ENCODE peak calls at places on chromosomes 16 and 17, in six cellular contexts. H is K562, I is H1, Z is transverse colon, U is GM12878, L is stomach. A is an unnamed sample.
A peak's percentile ranks its signal among the peaks of the same experiment; 100 is the strongest.

GRCh38 chr16:17942067-17942466 is 394.5 kb downstream of the NPIPA8 start:
- DNase-seq in U (no peak), H (no peak), Z (no peak), I (no peak), L (no peak), A (no peak)

GRCh38 chr16:87671221-87671620 is 68.9 kb downstream of the JPH3 start:
- DNase-seq in Z (no peak), H (no peak), L (no peak), U (no peak), I (no peak), A (no peak)

GRCh38 chr17:48625502-48626201 is 506 bp downstream of the HOXB9 start:
- DNase-seq in L (peak; percentile 46), U (no peak), H (peak; percentile 56), I (peak; percentile 77), Z (peak; percentile 89), A (no peak)

GRCh38 chr17:1752425-1752941 is 9.4 kb upstream of the SERPINF1 start:
- DNase-seq in U (no peak), H (no peak), I (no peak), Z (peak; percentile 66), L (no peak), A (no peak)

GRCh38 chr17:74775409-74776043 is 619 bp downstream of the NAT9 start:
- DNase-seq in L (no peak), I (no peak), H (no peak), U (no peak), Z (no peak), A (no peak)

GRCh38 chr17:68849673-68850260 is 105.4 kb downstream of the ABCA8 start:
- DNase-seq in U (no peak), L (no peak), H (no peak), I (no peak), Z (no peak), A (no peak)

GRCh38 chr17:21512307-21513011 is 136.3 kb downstream of the KCNJ12 start:
- DNase-seq in L (no peak), U (no peak), H (no peak), I (no peak), Z (no peak), A (no peak)

GRCh38 chr17:51563961-51564360 is 303.6 kb downstream of the UTP18 start:
- DNase-seq in U (no peak), H (no peak), Z (no peak), I (no peak), L (no peak), A (no peak)

GRCh38 chr16:64280317-64280716 is 841.5 kb downstream of the CDH11 start:
- DNase-seq in I (no peak), H (no peak), Z (no peak), U (no peak), L (no peak), A (no peak)

GRCh38 chr16:75251280-75252048 is at the start of gene BCAR1:
- DNase-seq in I (peak; percentile 89), Z (peak; percentile 88), H (peak; percentile 92), U (no peak), L (peak; percentile 93), A (no peak)

GRCh38 chr16:1163567-1164055 is 10.7 kb downstream of the CACNA1H start:
- DNase-seq in H (no peak), I (no peak), Z (no peak), U (no peak), L (no peak), A (no peak)

GRCh38 chr17:28612936-28613872 is 781 bp downstream of the RSKR start:
- DNase-seq in I (peak; percentile 71), H (peak; percentile 68), L (peak; percentile 33), U (no peak), Z (peak; percentile 21), A (no peak)

GRCh38 chr16:8905168-8905762 is 23.1 kb downstream of the LITAFD start:
- DNase-seq in L (no peak), H (peak; percentile 42), Z (no peak), I (no peak), U (no peak), A (no peak)

GRCh38 chr17:66747561-66748275 is 87.2 kb upstream of the CACNG5 start:
- DNase-seq in Z (no peak), H (no peak), U (no peak), L (no peak), I (no peak), A (no peak)

GRCh38 chr16:31528726-31529397 is 1.2 kb downstream of the AHSP start:
- DNase-seq in H (no peak), I (peak; percentile 54), U (no peak), L (no peak), Z (no peak), A (no peak)

GRCh38 chr17:306536-307294 is 45.9 kb downstream of the RPH3AL start:
- DNase-seq in I (no peak), Z (no peak), U (no peak), H (no peak), L (no peak), A (no peak)

GRCh38 chr16:87086575-87086974 is 230.6 kb downstream of the C16orf95 start:
- DNase-seq in U (no peak), Z (no peak), I (no peak), L (no peak), H (no peak), A (no peak)

GRCh38 chr17:31593806-31594205 is 202.3 kb downstream of the RAB11FIP4 start:
- DNase-seq in L (no peak), I (no peak), Z (no peak), H (no peak), U (no peak), A (no peak)

GRCh38 chr17:80943346-80944145 is 48.1 kb upstream of the CHMP6 start:
- DNase-seq in H (no peak), Z (no peak), L (no peak), I (no peak), U (no peak), A (peak; percentile 50)

GRCh38 chr17:63317166-63317845 is 128.8 kb downstream of the CYB561 start:
- DNase-seq in L (no peak), Z (no peak), U (no peak), I (no peak), H (no peak), A (no peak)

GRCh38 chr16:72471317-72471716 is 299.4 kb upstream of the PMFBP1 start:
- DNase-seq in Z (no peak), H (no peak), U (no peak), I (no peak), L (no peak), A (no peak)

GRCh38 chr17:72266099-72266852 is 145.5 kb downstream of the SOX9 start:
- DNase-seq in I (no peak), U (no peak), H (no peak), Z (no peak), L (no peak), A (no peak)

GRCh38 chr17:8835631-8836364 is 31.7 kb downstream of the PIK3R6 start:
- DNase-seq in Z (no peak), U (no peak), I (peak; percentile 34), L (no peak), H (no peak), A (no peak)

GRCh38 chr17:3527896-3528603 is 29.6 kb downstream of the TRPV3 start:
- DNase-seq in I (no peak), U (no peak), Z (no peak), H (no peak), L (no peak), A (peak; percentile 50)

GRCh38 chr17:5438716-5439445 is at the start of gene C1QBP:
- DNase-seq in L (peak; percentile 94), I (peak; percentile 99), U (peak; percentile 71), Z (peak; percentile 96), H (peak; percentile 94), A (peak; percentile 92)

GRCh38 chr17:79930077-79930785 is 91.0 kb upstream of the CBX4 start:
- DNase-seq in Z (no peak), I (peak; percentile 68), U (no peak), H (no peak), L (no peak), A (no peak)
- H3K4me1 ChIP-seq in Z (peaks cover 43% of the 10 kb centered on the region), I (peaks cover 3% of the 10 kb centered on the region), U (peaks cover 7% of the 10 kb centered on the region), H (no peaks in the 10 kb centered on the region), L (peaks cover 62% of the 10 kb centered on the region), A (peaks cover 23% of the 10 kb centered on the region)

GRCh38 chr17:78903101-78903779 is at the start of gene CEP295NL:
- DNase-seq in Z (no peak), H (peak; percentile 40), U (no peak), I (no peak), L (no peak), A (no peak)
- TF ChIP-seq POLR2AphosphoS5 in Z (no peak), H (no peak), U (no peak), I (no peak), L (no peak), A (no peak)

GRCh38 chr17:42530952-42531454 is 5.0 kb upstream of the NAGLU start:
- DNase-seq in U (no peak), I (no peak), Z (no peak), L (no peak), H (no peak), A (no peak)
- TF ChIP-seq EP300 in U (no peak), I (no peak), Z (no peak), L (no peak), H (no peak), A (no peak)

GRCh38 chr16:21644674-21645073 is 7.7 kb downstream of the IGSF6 start:
- DNase-seq in H (no peak), I (no peak), U (no peak), L (no peak), Z (no peak), A (no peak)
- H3K4me1 ChIP-seq in H (no peaks in the 10 kb centered on the region), I (no peaks in the 10 kb centered on the region), U (peaks cover 33% of the 10 kb centered on the region), L (peaks cover 28% of the 10 kb centered on the region), Z (peaks cover 6% of the 10 kb centered on the region), A (peaks cover 26% of the 10 kb centered on the region)

DNA sequence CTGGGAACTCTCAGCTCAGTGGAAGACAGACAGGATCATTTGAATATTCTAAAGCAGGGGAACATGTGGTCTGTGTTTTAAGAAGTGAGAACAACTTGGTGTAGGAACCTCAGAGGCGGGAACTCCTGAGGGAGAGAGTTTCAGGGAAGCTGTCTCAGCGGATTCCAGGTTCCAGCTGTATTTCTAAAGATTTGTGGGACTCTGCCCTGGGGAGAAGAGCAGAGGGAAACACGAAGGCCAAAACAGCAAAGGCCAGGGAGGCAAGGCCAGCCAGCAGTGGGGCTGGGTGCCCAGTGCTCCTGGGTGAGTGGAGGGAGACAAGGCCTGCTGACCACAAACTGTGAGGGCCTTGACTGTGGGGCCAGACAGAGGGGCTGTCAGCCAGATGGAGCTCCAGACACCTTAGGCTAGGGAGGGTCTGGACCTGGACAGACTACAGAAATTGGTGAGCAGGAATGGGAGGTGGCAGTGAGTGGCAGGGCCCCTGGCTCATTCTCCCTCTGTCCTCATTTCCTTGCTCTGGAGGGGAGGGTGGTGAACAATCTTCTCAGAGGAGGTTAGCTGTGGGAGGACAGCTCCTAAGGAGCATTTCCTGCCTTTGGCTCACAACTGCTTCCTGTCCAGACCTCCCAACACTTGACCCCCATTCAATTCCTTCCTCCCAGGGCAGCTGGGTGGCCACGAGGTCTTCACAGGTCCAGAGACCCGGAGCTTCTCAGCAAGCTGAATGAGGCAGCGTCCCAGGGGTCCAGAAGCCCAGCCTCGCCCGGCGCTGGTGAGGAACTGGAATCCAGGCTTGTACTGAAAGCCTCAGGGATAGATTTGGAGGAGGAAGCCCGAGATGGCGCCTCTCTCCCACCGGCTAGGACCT is 21.0 kb upstream of the FZD2 start:
- DNase-seq in U (no peak), L (no peak), I (no peak), H (no peak), Z (no peak), A (no peak)
- TF ChIP-seq POLR2AphosphoS5 in U (no peak), L (no peak), I (no peak), H (no peak), Z (no peak), A (no peak)